ENCODE peak calls at places on chromosome X, in seven cellular contexts. S is GM12878; P is pancreas; U is right cardiac atrium; F is effector memory CD8-positive, alpha-beta T cell; T is HepG2; A is activated T-cell treated with anti-CD3 and anti-CD28 coated beads, Interleukin-2, amount 50 U/mL, for 4 hours. N is an unnamed sample.

GRCh38 chrX:7055386-7056137 is 92.0 kb upstream of the STS start:
- ATAC-seq in T (no peak), A (no peak), F (no peak), S (no peak), U (no peak), P (peak; percentile 40), N (no peak)

GRCh38 chrX:153492153-153492454 is 2.7 kb upstream of the BGN start:
- ATAC-seq in F (no peak), A (no peak), P (no peak), U (no peak), T (peak; percentile 37), S (no peak), N (no peak)

GRCh38 chrX:2665387-2666304 is 25.4 kb upstream of the CD99 start:
- ATAC-seq in F (no peak), A (no peak), S (no peak), T (peak; percentile 92), P (peak; percentile 50), U (peak; percentile 56), N (no peak)

GRCh38 chrX:68415289-68415688 is 18.0 kb downstream of the OPHN1 start:
- ATAC-seq in A (no peak), F (no peak), T (no peak), S (no peak), U (peak; percentile 71), P (no peak), N (peak; percentile 66)

GRCh38 chrX:13797512-13797911 is 19.4 kb downstream of the GPM6B start:
- ATAC-seq in U (no peak), S (no peak), F (no peak), P (no peak), T (no peak), A (no peak), N (no peak)

GRCh38 chrX:119852410-119853353 is at the start of gene UPF3B:
- ATAC-seq in A (peak; percentile 97), U (peak; percentile 99), S (peak; percentile 96), F (peak; percentile 97), T (peak; percentile 96), P (peak; percentile 97), N (peak; percentile 95)

GRCh38 chrX:71650333-71650969 is 16.9 kb upstream of the LOC101059915 start:
- ATAC-seq in F (peak; percentile 92), S (peak; percentile 96), P (peak; percentile 58), U (peak; percentile 66), A (peak; percentile 74), T (peak; percentile 96), N (peak; percentile 62)

GRCh38 chrX:81120270-81120935 is 81.3 kb downstream of the HMGN5 start:
- ATAC-seq in T (peak; percentile 47), U (peak; percentile 9), S (peak; percentile 33), P (peak; percentile 15), F (peak; percentile 14), A (peak; percentile 13), N (peak; percentile 43)

GRCh38 chrX:81708506-81708905 is 506.6 kb downstream of the SH3BGRL start:
- ATAC-seq in A (no peak), S (no peak), P (no peak), F (no peak), U (no peak), T (no peak), N (no peak)

GRCh38 chrX:20421697-20422096 is 155.0 kb upstream of the RPS6KA3 start:
- ATAC-seq in U (no peak), S (no peak), A (no peak), P (no peak), F (no peak), T (no peak), N (no peak)

GRCh38 chrX:3549442-3549875 is 164.0 kb downstream of the PRKX start:
- ATAC-seq in S (no peak), A (no peak), U (peak; percentile 25), T (no peak), F (no peak), P (peak; percentile 77), N (peak; percentile 39)

GRCh38 chrX:38927592-38927991 is 126.3 kb downstream of the MID1IP1 start:
- ATAC-seq in F (no peak), A (no peak), P (no peak), T (no peak), U (no peak), S (no peak), N (no peak)

GRCh38 chrX:28757290-28757689 is 170.0 kb downstream of the IL1RAPL1 start:
- ATAC-seq in U (no peak), T (no peak), A (no peak), S (no peak), F (no peak), P (no peak), N (no peak)

N was measured in SK-N-SH treated with all-trans-retinoic acid at 6 μM for 48 hours.